ENCODE peak calls at places on chromosomes 13 and 19, in nine cellular contexts. Q is OCI-LY7; U is CD4-positive, alpha-beta T cell; D is mammary epithelial cell; H is epithelial cell of proximal tubule; R is Calu3; P is upper lobe of left lung; C is astrocyte; N is thyroid gland. V is an unnamed sample.

GRCh38 chr19:45952341-45952690 is 21.3 kb downstream of the NOVA2 start:
- DNase-seq in Q (no peak), U (no peak), D (no peak), H (no peak), R (no peak), P (no peak), C (no peak), N (no peak), V (no peak)

GRCh38 chr19:55340144-55340783 is 588 bp downstream of the KMT5C start:
- DNase-seq in Q (no peak), U (peak; percentile 10), D (no peak), H (no peak), R (no peak), P (no peak), C (no peak), N (no peak), V (peak; percentile 62)

GRCh38 chr13:81001828-81002385 is 661.0 kb upstream of the SPRY2 start:
- DNase-seq in Q (no peak), U (no peak), D (no peak), H (no peak), R (no peak), P (no peak), C (peak; percentile 5), N (no peak), V (no peak)

GRCh38 chr13:68851026-68851425 is 1256.6 kb upstream of the ATXN8OS start:
- DNase-seq in Q (no peak), U (no peak), D (no peak), H (no peak), R (no peak), P (no peak), C (peak; percentile 49), N (no peak), V (no peak)

GRCh38 chr19:52734340-52734892 is 428 bp downstream of the ZNF611 start:
- DNase-seq in Q (no peak), U (no peak), D (peak; percentile 5), H (no peak), R (peak; percentile 20), P (no peak), C (no peak), N (peak; percentile 16), V (peak; percentile 41)

GRCh38 chr19:13085673-13086072 is 17.0 kb downstream of the LYL1 start:
- DNase-seq in Q (no peak), U (no peak), D (no peak), H (no peak), R (no peak), P (peak; percentile 89), C (no peak), N (peak; percentile 81), V (no peak)

GRCh38 chr19:19547674-19548345 is 9.7 kb downstream of the CILP2 start:
- DNase-seq in Q (no peak), U (no peak), D (no peak), H (no peak), R (no peak), P (no peak), C (no peak), N (no peak), V (no peak)

GRCh38 chr19:13860679-13861391 is 16.1 kb upstream of the NANOS3 start:
- DNase-seq in Q (no peak), U (no peak), D (no peak), H (no peak), R (no peak), P (no peak), C (no peak), N (no peak), V (no peak)

GRCh38 chr13:75610466-75610865 is 25.7 kb upstream of the LMO7 start:
- DNase-seq in Q (no peak), U (no peak), D (no peak), H (no peak), R (no peak), P (no peak), C (no peak), N (no peak), V (no peak)

GRCh38 chr19:37669336-37669963 is 14.2 kb upstream of the ZFP30 start:
- DNase-seq in Q (no peak), U (no peak), D (no peak), H (no peak), R (no peak), P (no peak), C (no peak), N (no peak), V (no peak)

GRCh38 chr13:40662866-40663265 is 3.6 kb downstream of the FOXO1 start:
- DNase-seq in Q (no peak), U (no peak), D (no peak), H (no peak), R (no peak), P (no peak), C (no peak), N (no peak), V (peak; percentile 58)

GRCh38 chr13:50512602-50513527 is 330.6 kb downstream of the DLEU7 start:
- DNase-seq in Q (peak; percentile 95), U (peak; percentile 32), D (no peak), H (no peak), R (peak; percentile 25), P (peak; percentile 81), C (peak; percentile 55), N (peak; percentile 70), V (peak; percentile 59)

GRCh38 chr13:76637651-76638111 is 248.5 kb downstream of the KCTD12 start:
- DNase-seq in Q (no peak), U (no peak), D (no peak), H (no peak), R (no peak), P (no peak), C (peak; percentile 12), N (no peak), V (no peak)

GRCh38 chr13:78129850-78130249 is 211.2 kb upstream of the EDNRB start:
- DNase-seq in Q (no peak), U (no peak), D (no peak), H (no peak), R (no peak), P (no peak), C (no peak), N (no peak), V (no peak)

GRCh38 chr19:2059422-2060201 is 8.6 kb upstream of the MKNK2 start:
- DNase-seq in Q (no peak), U (no peak), D (peak; percentile 45), H (no peak), R (peak; percentile 82), P (peak; percentile 94), C (peak; percentile 56), N (peak; percentile 98), V (no peak)

GRCh38 chr13:99218545-99218944 is 17.9 kb downstream of the UBAC2 start:
- DNase-seq in Q (no peak), U (no peak), D (no peak), H (no peak), R (no peak), P (peak; percentile 44), C (peak; percentile 18), N (peak; percentile 92), V (no peak)

GRCh38 chr19:44615529-44616247 is 2.3 kb downstream of the IGSF23 start:
- DNase-seq in Q (no peak), U (no peak), D (no peak), H (no peak), R (no peak), P (no peak), C (no peak), N (no peak), V (no peak)

GRCh38 chr13:46663216-46663615 is 110.2 kb downstream of the LRCH1 start:
- DNase-seq in Q (no peak), U (no peak), D (no peak), H (no peak), R (no peak), P (no peak), C (no peak), N (no peak), V (no peak)

GRCh38 chr13:98454389-98454881 is 122.5 kb downstream of the STK24 start:
- DNase-seq in Q (no peak), U (no peak), D (peak; percentile 35), H (no peak), R (no peak), P (no peak), C (peak; percentile 88), N (peak; percentile 55), V (no peak)

GRCh38 chr13:113115363-113116205 is 7.0 kb upstream of the F10 start:
- DNase-seq in Q (no peak), U (no peak), D (no peak), H (no peak), R (no peak), P (peak; percentile 14), C (no peak), N (no peak), V (no peak)

DNA sequence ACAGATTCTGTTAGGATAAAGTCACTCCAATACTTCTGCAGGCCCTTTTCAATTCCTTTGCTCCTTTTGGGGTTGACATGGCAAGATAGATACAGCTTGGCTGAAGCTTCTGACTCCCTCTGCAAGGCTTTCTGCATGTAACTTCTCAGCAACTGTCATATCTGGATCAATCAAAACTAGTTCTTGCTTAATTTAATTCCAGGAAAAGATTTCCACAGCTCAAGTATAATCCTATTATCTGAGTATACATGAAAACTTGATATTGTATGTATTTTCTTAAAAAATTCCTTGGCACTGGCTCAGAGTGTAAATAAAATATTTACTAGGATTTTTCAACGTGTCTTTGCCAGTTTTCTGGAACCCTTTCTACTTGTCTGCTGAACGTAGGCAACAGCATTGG is 109.6 kb downstream of the STARD13 start:
- DNase-seq in Q (no peak), U (no peak), D (no peak), H (no peak), R (no peak), P (no peak), C (no peak), N (no peak), V (no peak)
- TF ChIP-seq CTCF in Q (no peak), U (no peak), D (no peak), H (no peak), R (no peak), P (no peak), C (no peak), N (no peak), V (no peak)

GRCh38 chr19:40808021-40808325 is 9.0 kb downstream of the EGLN2 start:
- DNase-seq in Q (no peak), U (no peak), D (no peak), H (no peak), R (no peak), P (no peak), C (no peak), N (no peak), V (no peak)
- TF ChIP-seq CTCF in Q (no peak), U (no peak), D (no peak), H (no peak), R (no peak), P (no peak), C (no peak), N (no peak), V (no peak)

DNA sequence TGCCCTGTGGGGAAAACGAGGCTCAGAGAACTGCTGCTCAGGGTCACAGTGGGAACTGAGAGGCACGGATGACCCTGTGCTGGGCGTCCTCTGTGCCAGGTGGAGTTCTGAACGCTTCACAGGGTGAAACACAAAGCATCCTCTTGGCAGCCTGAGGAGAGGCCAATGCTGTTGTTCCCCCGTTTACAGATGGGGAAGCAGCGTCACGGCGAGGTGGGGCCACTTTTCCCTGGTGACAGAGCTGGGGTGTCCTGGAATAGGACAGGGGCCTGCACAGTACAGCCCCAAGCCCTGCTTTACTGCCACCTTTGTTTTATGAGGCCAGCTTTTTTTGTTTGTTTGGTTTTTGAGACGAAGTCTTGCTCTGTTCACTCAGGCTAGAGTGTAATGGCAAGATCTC is 22.2 kb downstream of the DHX34 start:
- DNase-seq in Q (no peak), U (no peak), D (no peak), H (no peak), R (no peak), P (no peak), C (no peak), N (no peak), V (no peak)
- TF ChIP-seq CTCF in Q (no peak), U (no peak), D (no peak), H (no peak), R (no peak), P (no peak), C (no peak), N (no peak), V (no peak)

GRCh38 chr13:37984357-37984756 is 114.8 kb upstream of the TRPC4 start:
- DNase-seq in Q (no peak), U (no peak), D (no peak), H (no peak), R (no peak), P (no peak), C (no peak), N (no peak), V (no peak)
- TF ChIP-seq CTCF in Q (peak; percentile 55), U (no peak), D (no peak), H (peak; percentile 29), R (no peak), P (no peak), C (no peak), N (no peak), V (no peak)

V was measured in GM13976.